ENCODE peak calls at places on chromosomes 11 and 22, in seven cellular contexts. One of them, this sample, is unnamed.

GRCh38 chr11:128841461-128842072 is 25.5 kb downstream of the KCNJ1 start:
- DNase-seq in kidney: no peak
- DNase-seq in fibroblast of pulmonary artery: no peak
- DNase-seq in astrocyte of the hippocampus: no peak
- DNase-seq in iris pigment epithelial cell: no peak
- DNase-seq in bronchial epithelial cell: no peak
- DNase-seq in T-helper 17 cell: no peak
- DNase-seq in this sample: no peak

GRCh38 chr11:22065472-22065871 is 127.4 kb upstream of the ANO5 start:
- DNase-seq in bronchial epithelial cell: no peak
- DNase-seq in T-helper 17 cell: no peak
- DNase-seq in astrocyte of the hippocampus: no peak
- DNase-seq in kidney: no peak
- DNase-seq in fibroblast of pulmonary artery: no peak
- DNase-seq in iris pigment epithelial cell: no peak
- DNase-seq in this sample: no peak

GRCh38 chr11:10605941-10606381 is 37.5 kb upstream of the LYVE1 start:
- DNase-seq in fibroblast of pulmonary artery: peak; percentile 85
- DNase-seq in iris pigment epithelial cell: peak; percentile 88
- DNase-seq in bronchial epithelial cell: peak; percentile 45
- DNase-seq in kidney: no peak
- DNase-seq in astrocyte of the hippocampus: peak; percentile 56
- DNase-seq in T-helper 17 cell: no peak
- DNase-seq in this sample: no peak

GRCh38 chr11:128814856-128815705 is 52.0 kb downstream of the KCNJ1 start:
- DNase-seq in iris pigment epithelial cell: peak; percentile 92
- DNase-seq in astrocyte of the hippocampus: peak; percentile 79
- DNase-seq in fibroblast of pulmonary artery: peak; percentile 79
- DNase-seq in bronchial epithelial cell: peak; percentile 60
- DNase-seq in T-helper 17 cell: no peak
- DNase-seq in kidney: no peak
- DNase-seq in this sample: peak; percentile 50

GRCh38 chr11:76288166-76288978 is 82.1 kb upstream of the WNT11 start:
- DNase-seq in astrocyte of the hippocampus: no peak
- DNase-seq in bronchial epithelial cell: no peak
- DNase-seq in T-helper 17 cell: peak; percentile 9
- DNase-seq in iris pigment epithelial cell: no peak
- DNase-seq in fibroblast of pulmonary artery: no peak
- DNase-seq in kidney: no peak
- DNase-seq in this sample: no peak

GRCh38 chr11:59164028-59164427 is 7.9 kb upstream of the DTX4 start:
- DNase-seq in T-helper 17 cell: no peak
- DNase-seq in astrocyte of the hippocampus: no peak
- DNase-seq in bronchial epithelial cell: no peak
- DNase-seq in kidney: no peak
- DNase-seq in fibroblast of pulmonary artery: no peak
- DNase-seq in iris pigment epithelial cell: no peak
- DNase-seq in this sample: no peak

GRCh38 chr11:117583063-117583801 is 213.8 kb downstream of the DSCAML1 start:
- DNase-seq in iris pigment epithelial cell: no peak
- DNase-seq in astrocyte of the hippocampus: peak; percentile 46
- DNase-seq in bronchial epithelial cell: no peak
- DNase-seq in T-helper 17 cell: no peak
- DNase-seq in fibroblast of pulmonary artery: peak; percentile 2
- DNase-seq in kidney: peak; percentile 86
- DNase-seq in this sample: no peak

GRCh38 chr11:109229682-109230081 is 192.3 kb upstream of the C11orf87 start:
- DNase-seq in fibroblast of pulmonary artery: no peak
- DNase-seq in iris pigment epithelial cell: peak; percentile 2
- DNase-seq in astrocyte of the hippocampus: peak; percentile 14
- DNase-seq in kidney: no peak
- DNase-seq in bronchial epithelial cell: no peak
- DNase-seq in T-helper 17 cell: no peak
- DNase-seq in this sample: no peak

GRCh38 chr11:82117339-82117738 is 616.3 kb downstream of the FAM181B start:
- DNase-seq in astrocyte of the hippocampus: no peak
- DNase-seq in iris pigment epithelial cell: no peak
- DNase-seq in kidney: no peak
- DNase-seq in fibroblast of pulmonary artery: no peak
- DNase-seq in bronchial epithelial cell: no peak
- DNase-seq in T-helper 17 cell: no peak
- DNase-seq in this sample: no peak

GRCh38 chr11:120229451-120230424 is 10.2 kb upstream of the POU2F3 start:
- DNase-seq in fibroblast of pulmonary artery: peak; percentile 48
- DNase-seq in astrocyte of the hippocampus: peak; percentile 49
- DNase-seq in bronchial epithelial cell: no peak
- DNase-seq in kidney: no peak
- DNase-seq in iris pigment epithelial cell: no peak
- DNase-seq in T-helper 17 cell: no peak
- DNase-seq in this sample: no peak

GRCh38 chr22:29476116-29476515 is 3.9 kb upstream of the NEFH start:
- DNase-seq in bronchial epithelial cell: no peak
- DNase-seq in fibroblast of pulmonary artery: no peak
- DNase-seq in T-helper 17 cell: no peak
- DNase-seq in astrocyte of the hippocampus: peak; percentile 41
- DNase-seq in kidney: no peak
- DNase-seq in iris pigment epithelial cell: no peak
- DNase-seq in this sample: no peak

GRCh38 chr22:35918466-35918865 is 110.2 kb downstream of the RBFOX2 start:
- DNase-seq in kidney: no peak
- DNase-seq in astrocyte of the hippocampus: no peak
- DNase-seq in T-helper 17 cell: no peak
- DNase-seq in iris pigment epithelial cell: no peak
- DNase-seq in fibroblast of pulmonary artery: peak; percentile 20
- DNase-seq in bronchial epithelial cell: no peak
- DNase-seq in this sample: no peak

GRCh38 chr11:27212248-27212780 is 150.7 kb downstream of the CCDC34 start:
- DNase-seq in bronchial epithelial cell: no peak
- DNase-seq in kidney: no peak
- DNase-seq in T-helper 17 cell: no peak
- DNase-seq in iris pigment epithelial cell: no peak
- DNase-seq in fibroblast of pulmonary artery: no peak
- DNase-seq in astrocyte of the hippocampus: no peak
- DNase-seq in this sample: no peak

GRCh38 chr11:132231656-132232173 is 861.3 kb downstream of the NTM start:
- DNase-seq in iris pigment epithelial cell: no peak
- DNase-seq in kidney: no peak
- DNase-seq in astrocyte of the hippocampus: no peak
- DNase-seq in fibroblast of pulmonary artery: no peak
- DNase-seq in T-helper 17 cell: no peak
- DNase-seq in bronchial epithelial cell: no peak
- DNase-seq in this sample: no peak

GRCh38 chr22:19851291-19852176 is 3.1 kb downstream of the GNB1L start:
- DNase-seq in iris pigment epithelial cell: no peak
- DNase-seq in T-helper 17 cell: no peak
- DNase-seq in fibroblast of pulmonary artery: no peak
- DNase-seq in kidney: peak; percentile 57
- DNase-seq in bronchial epithelial cell: no peak
- DNase-seq in astrocyte of the hippocampus: no peak
- DNase-seq in this sample: no peak

GRCh38 chr22:19429950-19430889 is 1.3 kb downstream of the HIRA start:
- DNase-seq in kidney: no peak
- DNase-seq in astrocyte of the hippocampus: peak; percentile 67
- DNase-seq in fibroblast of pulmonary artery: peak; percentile 71
- DNase-seq in bronchial epithelial cell: peak; percentile 28
- DNase-seq in iris pigment epithelial cell: peak; percentile 85
- DNase-seq in T-helper 17 cell: no peak
- DNase-seq in this sample: no peak

GRCh38 chr22:40263191-40263590 is 83.1 kb upstream of the ADSL start:
- DNase-seq in astrocyte of the hippocampus: no peak
- DNase-seq in fibroblast of pulmonary artery: peak; percentile 78
- DNase-seq in iris pigment epithelial cell: peak; percentile 36
- DNase-seq in T-helper 17 cell: no peak
- DNase-seq in kidney: peak; percentile 82
- DNase-seq in bronchial epithelial cell: no peak
- DNase-seq in this sample: no peak

GRCh38 chr11:129374993-129375721 is 491 bp upstream of the BARX2 start:
- DNase-seq in fibroblast of pulmonary artery: no peak
- DNase-seq in iris pigment epithelial cell: peak; percentile 16
- DNase-seq in T-helper 17 cell: no peak
- DNase-seq in astrocyte of the hippocampus: peak; percentile 44
- DNase-seq in bronchial epithelial cell: peak; percentile 45
- DNase-seq in kidney: peak; percentile 80
- DNase-seq in this sample: peak; percentile 61

GRCh38 chr11:8080674-8081590 is at the start of gene TUB:
- DNase-seq in iris pigment epithelial cell: no peak
- DNase-seq in bronchial epithelial cell: no peak
- DNase-seq in kidney: no peak
- DNase-seq in astrocyte of the hippocampus: peak; percentile 65
- DNase-seq in fibroblast of pulmonary artery: no peak
- DNase-seq in T-helper 17 cell: no peak
- DNase-seq in this sample: no peak

GRCh38 chr11:100876826-100877545 is 189.9 kb downstream of the ARHGAP42 start:
- DNase-seq in bronchial epithelial cell: peak; percentile 70
- DNase-seq in iris pigment epithelial cell: peak; percentile 98
- DNase-seq in astrocyte of the hippocampus: peak; percentile 94
- DNase-seq in fibroblast of pulmonary artery: peak; percentile 97
- DNase-seq in T-helper 17 cell: no peak
- DNase-seq in kidney: no peak
- DNase-seq in this sample: peak; percentile 95

GRCh38 chr22:22111267-22111751 is 128.7 kb upstream of the TOP3B start:
- DNase-seq in astrocyte of the hippocampus: peak; percentile 90
- DNase-seq in bronchial epithelial cell: peak; percentile 97
- DNase-seq in iris pigment epithelial cell: peak; percentile 90
- DNase-seq in T-helper 17 cell: no peak
- DNase-seq in fibroblast of pulmonary artery: peak; percentile 66
- DNase-seq in kidney: no peak
- DNase-seq in this sample: peak; percentile 98

GRCh38 chr11:65187971-65188461 is 6.3 kb downstream of the CAPN1 start:
- DNase-seq in kidney: peak; percentile 63
- DNase-seq in iris pigment epithelial cell: no peak
- DNase-seq in T-helper 17 cell: no peak
- DNase-seq in bronchial epithelial cell: no peak
- DNase-seq in astrocyte of the hippocampus: no peak
- DNase-seq in fibroblast of pulmonary artery: no peak
- DNase-seq in this sample: no peak

GRCh38 chr22:48885271-48885918 is 942.3 kb downstream of the BRD1 start:
- DNase-seq in kidney: peak; percentile 55
- DNase-seq in fibroblast of pulmonary artery: no peak
- DNase-seq in T-helper 17 cell: no peak
- DNase-seq in bronchial epithelial cell: no peak
- DNase-seq in iris pigment epithelial cell: no peak
- DNase-seq in astrocyte of the hippocampus: no peak
- DNase-seq in this sample: no peak

GRCh38 chr11:120180571-120181445 is 30.0 kb upstream of the OAF start:
- DNase-seq in iris pigment epithelial cell: peak; percentile 68
- DNase-seq in fibroblast of pulmonary artery: peak; percentile 62
- DNase-seq in bronchial epithelial cell: peak; percentile 86
- DNase-seq in kidney: peak; percentile 50
- DNase-seq in T-helper 17 cell: no peak
- DNase-seq in astrocyte of the hippocampus: peak; percentile 51
- DNase-seq in this sample: peak; percentile 51

GRCh38 chr11:114262681-114263509 is 33.3 kb upstream of the NNMT start:
- DNase-seq in fibroblast of pulmonary artery: peak; percentile 75
- DNase-seq in kidney: no peak
- DNase-seq in bronchial epithelial cell: peak; percentile 32
- DNase-seq in iris pigment epithelial cell: peak; percentile 57
- DNase-seq in T-helper 17 cell: no peak
- DNase-seq in astrocyte of the hippocampus: peak; percentile 76
- DNase-seq in this sample: no peak

GRCh38 chr11:62545437-62546243 is 966 bp downstream of the AHNAK start:
- DNase-seq in fibroblast of pulmonary artery: peak; percentile 97
- DNase-seq in kidney: peak; percentile 98
- DNase-seq in astrocyte of the hippocampus: peak; percentile 99
- DNase-seq in T-helper 17 cell: peak; percentile 48
- DNase-seq in iris pigment epithelial cell: peak; percentile 88
- DNase-seq in bronchial epithelial cell: peak; percentile 74
- DNase-seq in this sample: peak; percentile 75

GRCh38 chr11:124656759-124657627 is 16.5 kb downstream of the SIAE start:
- DNase-seq in fibroblast of pulmonary artery: peak; percentile 35
- DNase-seq in bronchial epithelial cell: peak; percentile 80
- DNase-seq in iris pigment epithelial cell: peak; percentile 63
- DNase-seq in T-helper 17 cell: no peak
- DNase-seq in kidney: no peak
- DNase-seq in astrocyte of the hippocampus: peak; percentile 81
- DNase-seq in this sample: no peak

GRCh38 chr11:116499396-116500001 is 273.3 kb downstream of the BUD13 start:
- DNase-seq in kidney: no peak
- DNase-seq in bronchial epithelial cell: peak; percentile 10
- DNase-seq in iris pigment epithelial cell: peak; percentile 44
- DNase-seq in fibroblast of pulmonary artery: peak; percentile 41
- DNase-seq in T-helper 17 cell: no peak
- DNase-seq in astrocyte of the hippocampus: peak; percentile 73
- DNase-seq in this sample: peak; percentile 37

GRCh38 chr22:41487037-41487963 is 18.4 kb downstream of the ACO2 start:
- DNase-seq in iris pigment epithelial cell: no peak
- DNase-seq in kidney: peak; percentile 3
- DNase-seq in astrocyte of the hippocampus: no peak
- DNase-seq in fibroblast of pulmonary artery: no peak
- DNase-seq in bronchial epithelial cell: no peak
- DNase-seq in T-helper 17 cell: no peak
- DNase-seq in this sample: no peak

This sample was measured in foreskin keratinocyte.